ENCODE peak calls at places on chromosome 13, in six cellular contexts. M is NCI-H774; X is right atrium auricular region; L is cardiac muscle cell; O is activated naive CD4-positive, alpha-beta T cell treated with anti-CD3 and anti-CD28 coated beads for 36 hours; P is neural progenitor cell. C is an unnamed sample.
A peak's percentile ranks its signal among the peaks of the same experiment; 100 is the strongest.

GRCh38 chr13:113187905-113188595 is 20.4 kb downstream of the PCID2 start:
- DNase-seq in X (no peak), O (no peak), P (no peak), L (no peak), M (no peak), C (no peak)

GRCh38 chr13:106649495-106649894 is 81.6 kb upstream of the ARGLU1 start:
- DNase-seq in M (no peak), P (no peak), X (no peak), O (no peak), L (peak; percentile 0), C (no peak)

GRCh38 chr13:46516624-46517318 is 36.2 kb upstream of the LRCH1 start:
- DNase-seq in O (no peak), L (peak; percentile 41), M (no peak), P (peak; percentile 47), X (no peak), C (no peak)

GRCh38 chr13:47256618-47257017 is 359.8 kb upstream of the HTR2A start:
- DNase-seq in L (peak; percentile 74), X (no peak), P (no peak), O (no peak), M (no peak), C (no peak)

GRCh38 chr13:75870397-75870801 is 234.3 kb downstream of the LMO7 start:
- DNase-seq in L (peak; percentile 38), M (no peak), P (peak; percentile 37), X (no peak), O (peak; percentile 15), C (peak; percentile 49)

GRCh38 chr13:108957369-108958012 is 328.1 kb downstream of the MYO16 start:
- DNase-seq in X (no peak), M (no peak), L (peak; percentile 70), P (peak; percentile 8), O (no peak), C (no peak)

GRCh38 chr13:27789495-27790303 is 2.6 kb upstream of the GSX1 start:
- DNase-seq in M (no peak), X (no peak), O (no peak), P (peak; percentile 70), L (no peak), C (peak; percentile 28)

GRCh38 chr13:80168089-80168850 is 172.7 kb downstream of the SPRY2 start:
- DNase-seq in O (no peak), P (no peak), L (peak; percentile 30), M (no peak), X (no peak), C (no peak)

GRCh38 chr13:71880753-71881541 is 13.9 kb upstream of the DACH1 start:
- DNase-seq in P (no peak), X (no peak), L (peak; percentile 35), O (no peak), M (no peak), C (no peak)

GRCh38 chr13:19606152-19606551 is 27.3 kb upstream of the MPHOSPH8 start:
- DNase-seq in P (no peak), O (no peak), M (no peak), L (no peak), X (no peak), C (no peak)

GRCh38 chr13:49859568-49859967 is 67.1 kb upstream of the KPNA3 start:
- DNase-seq in X (no peak), M (no peak), O (no peak), P (no peak), L (peak; percentile 82), C (no peak)

GRCh38 chr13:111298214-111298975 is 22.0 kb upstream of the TEX29 start:
- DNase-seq in L (no peak), M (no peak), O (no peak), P (no peak), X (no peak), C (no peak)

GRCh38 chr13:113882716-113883115 is 18.8 kb upstream of the GAS6 start:
- DNase-seq in X (peak; percentile 28), O (no peak), P (no peak), L (no peak), M (no peak), C (no peak)

GRCh38 chr13:61350351-61350750 is 65.3 kb downstream of the PCDH20 start:
- DNase-seq in P (no peak), M (no peak), X (no peak), O (no peak), L (no peak), C (no peak)

GRCh38 chr13:28355822-28356371 is 139.0 kb downstream of the FLT1 start:
- DNase-seq in P (no peak), L (peak; percentile 86), O (peak; percentile 15), X (no peak), M (no peak), C (no peak)

C was measured in NCI-H526.